ENCODE peak calls at places on chromosomes 4 and X, in seven cellular contexts. K is choroid plexus epithelial cell, R is OCI-LY7, J is lower leg skin, P is upper lobe of right lung, D is heart right ventricle, Z is ovary. C is an unnamed sample.

GRCh38 chr4:71559957-71560541 is 221.2 kb downstream of the SLC4A4 start:
- DNase-seq in K (peak; percentile 40), R (no peak), J (no peak), P (no peak), D (no peak), Z (no peak), C (peak; percentile 15)

GRCh38 chr4:114659386-114660008 is 60.9 kb downstream of the UGT8 start:
- DNase-seq in K (peak; percentile 88), R (peak; percentile 80), J (peak; percentile 15), P (peak; percentile 47), D (peak; percentile 8), Z (no peak), C (no peak)

GRCh38 chrX:101191217-101191750 is 28.3 kb upstream of the DRP2 start:
- DNase-seq in K (no peak), R (no peak), J (no peak), P (peak; percentile 44), D (peak; percentile 3), Z (peak; percentile 33), C (no peak)

GRCh38 chrX:129833153-129834004 is 10.3 kb downstream of the ZDHHC9 start:
- DNase-seq in K (peak; percentile 81), R (no peak), J (no peak), P (no peak), D (no peak), Z (no peak), C (no peak)

GRCh38 chrX:427812-428725 is 41.4 kb upstream of the PPP2R3B start:
- DNase-seq in K (peak; percentile 41), R (peak; percentile 39), J (no peak), P (no peak), D (no peak), Z (no peak), C (no peak)

GRCh38 chr4:100742045-100742444 is 224.2 kb upstream of the EMCN start:
- DNase-seq in K (peak; percentile 77), R (peak; percentile 2), J (no peak), P (no peak), D (peak; percentile 9), Z (no peak), C (no peak)

GRCh38 chrX:121746105-121746504 is 698.7 kb downstream of the GLUD2 start:
- DNase-seq in K (no peak), R (no peak), J (no peak), P (no peak), D (no peak), Z (no peak), C (no peak)

GRCh38 chr4:38366451-38366850 is 297.5 kb upstream of the KLF3 start:
- DNase-seq in K (no peak), R (no peak), J (peak; percentile 30), P (no peak), D (peak; percentile 18), Z (no peak), C (no peak)

GRCh38 chr4:48906283-48907173 is at the start of gene OCIAD2:
- DNase-seq in K (peak; percentile 39), R (peak; percentile 92), J (peak; percentile 43), P (peak; percentile 90), D (peak; percentile 63), Z (peak; percentile 37), C (no peak)

GRCh38 chrX:13899607-13900006 is 82.7 kb upstream of the GPM6B start:
- DNase-seq in K (peak; percentile 72), R (no peak), J (peak; percentile 18), P (no peak), D (no peak), Z (no peak), C (peak; percentile 76)

GRCh38 chr4:154569584-154569983 is 6.8 kb downstream of the FGB start:
- DNase-seq in K (no peak), R (no peak), J (no peak), P (no peak), D (no peak), Z (no peak), C (no peak)

GRCh38 chr4:139582044-139582443 is 26.0 kb upstream of the SETD7 start:
- DNase-seq in K (peak; percentile 75), R (no peak), J (no peak), P (no peak), D (no peak), Z (no peak), C (no peak)

GRCh38 chr4:143482753-143483362 is 30.6 kb upstream of the SMARCA5 start:
- DNase-seq in K (peak; percentile 82), R (peak; percentile 77), J (no peak), P (no peak), D (peak; percentile 20), Z (peak; percentile 24), C (peak; percentile 22)

GRCh38 chr4:109966891-109967481 is 54.3 kb downstream of the EGF start:
- DNase-seq in K (no peak), R (no peak), J (no peak), P (no peak), D (no peak), Z (no peak), C (no peak)

GRCh38 chrX:71998836-71999509 is 88.3 kb downstream of the NHSL2 start:
- DNase-seq in K (no peak), R (peak; percentile 40), J (no peak), P (no peak), D (peak; percentile 19), Z (peak; percentile 44), C (no peak)

GRCh38 chr4:13511101-13511500 is 27.0 kb upstream of the RAB28 start:
- DNase-seq in K (no peak), R (no peak), J (no peak), P (no peak), D (no peak), Z (no peak), C (no peak)

GRCh38 chr4:156794863-156795262 is 176.7 kb downstream of the PDGFC start:
- DNase-seq in K (no peak), R (no peak), J (no peak), P (no peak), D (no peak), Z (no peak), C (no peak)

GRCh38 chr4:61397174-61397573 is 197.0 kb downstream of the ADGRL3 start:
- DNase-seq in K (peak; percentile 26), R (no peak), J (no peak), P (no peak), D (no peak), Z (no peak), C (peak; percentile 45)

GRCh38 chrX:72128881-72129280 is 2.8 kb downstream of the RTL5 start:
- DNase-seq in K (peak; percentile 19), R (no peak), J (no peak), P (no peak), D (no peak), Z (no peak), C (no peak)

GRCh38 chr4:89242864-89243740 is 64.5 kb downstream of the GPRIN3 start:
- DNase-seq in K (no peak), R (no peak), J (no peak), P (no peak), D (no peak), Z (no peak), C (no peak)

GRCh38 chr4:22514431-22514830 is 1.4 kb downstream of the ADGRA3 start:
- DNase-seq in K (peak; percentile 36), R (no peak), J (no peak), P (no peak), D (no peak), Z (no peak), C (no peak)

GRCh38 chr4:124505211-124505610 is 207.3 kb downstream of the ANKRD50 start:
- DNase-seq in K (peak; percentile 23), R (no peak), J (no peak), P (no peak), D (no peak), Z (no peak), C (no peak)

GRCh38 chr4:127204326-127204725 is 428.4 kb upstream of the INTU start:
- DNase-seq in K (no peak), R (no peak), J (no peak), P (no peak), D (no peak), Z (no peak), C (no peak)

GRCh38 chr4:9996319-9997110 is 24.8 kb downstream of the SLC2A9 start:
- DNase-seq in K (peak; percentile 80), R (no peak), J (no peak), P (no peak), D (no peak), Z (no peak), C (no peak)

DNA sequence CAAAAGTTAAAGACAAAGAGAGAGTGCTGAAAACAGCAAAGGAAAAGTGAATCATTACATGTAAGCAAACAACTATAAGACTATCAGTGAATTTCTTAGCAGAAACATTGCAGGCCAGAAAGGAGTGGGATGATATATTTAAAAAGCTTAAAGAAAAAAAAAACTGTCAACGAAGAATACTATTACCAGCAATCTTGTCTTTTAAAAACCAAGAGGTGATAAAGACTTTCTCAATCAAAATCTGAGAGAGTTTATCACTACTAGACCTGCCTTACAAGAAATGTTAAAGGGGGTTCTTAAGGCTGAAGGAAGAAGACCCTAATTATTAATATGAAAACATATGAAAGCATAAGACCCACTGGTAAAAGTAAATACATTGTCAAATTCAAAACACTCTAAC is 132.5 kb upstream of the ZCCHC13 start:
- DNase-seq in K (no peak), R (no peak), J (no peak), P (no peak), D (no peak), Z (no peak), C (no peak)
- TF ChIP-seq CTCF in K (no peak), R (no peak), J (no peak), P (no peak), D (no peak), Z (no peak), C (no peak)

GRCh38 chr4:118989098-118990080 is 100.7 kb downstream of the SYNPO2 start:
- DNase-seq in K (peak; percentile 50), R (no peak), J (peak; percentile 71), P (no peak), D (no peak), Z (no peak), C (no peak)
- H3K4me3 ChIP-seq in K (no peak overlapping the region), R (no peak overlapping the region), J (no peak overlapping the region), P (no peak overlapping the region), D (no peak overlapping the region), Z (no peak overlapping the region), C (no peak overlapping the region)

DNA sequence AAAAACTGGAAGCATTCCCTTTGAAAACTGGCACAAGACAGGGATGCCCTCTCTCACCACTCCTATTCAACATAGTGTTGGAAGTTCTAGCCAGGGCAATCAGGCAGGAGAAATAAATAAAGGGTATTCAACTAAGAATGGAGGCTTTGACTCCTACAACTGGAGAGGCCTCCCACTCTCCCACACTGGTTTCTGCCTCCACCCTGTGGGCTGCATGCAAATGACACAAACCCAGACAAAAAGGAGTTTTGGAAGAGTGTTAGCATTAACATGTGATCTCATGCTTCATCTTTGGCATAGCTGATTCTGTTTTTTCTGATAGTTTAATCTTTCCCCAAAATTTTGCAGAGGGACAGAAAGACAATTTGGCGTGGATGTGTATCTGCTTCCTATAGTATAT is 80.8 kb upstream of the IQCM start:
- DNase-seq in K (peak; percentile 65), R (no peak), J (no peak), P (no peak), D (no peak), Z (no peak), C (no peak)
- TF ChIP-seq CTCF in K (peak; percentile 78), R (no peak), J (no peak), P (no peak), D (no peak), Z (no peak), C (peak; percentile 81)

GRCh38 chrX:9912341-9912740 is 54.8 kb upstream of the CLDN34 start:
- DNase-seq in K (no peak), R (no peak), J (peak; percentile 14), P (no peak), D (no peak), Z (no peak), C (no peak)
- H3K4me3 ChIP-seq in K (no peak overlapping the region), R (no peak overlapping the region), J (no peak overlapping the region), P (no peak overlapping the region), D (no peak overlapping the region), Z (no peak overlapping the region), C (no peak overlapping the region)

GRCh38 chrX:113033966-113034680 is 193.5 kb upstream of the AMOT start:
- DNase-seq in K (no peak), R (no peak), J (no peak), P (no peak), D (no peak), Z (no peak), C (no peak)
- TF ChIP-seq CTCF in K (no peak), R (no peak), J (no peak), P (no peak), D (no peak), Z (no peak), C (no peak)

C was measured in epithelial cell of proximal tubule.